ENCODE peak calls at places on chromosomes 11 and 22, in six cellular contexts. V, F, I, H, L and M are unnamed samples.

GRCh38 chr11:71095294-71095850 is 157.0 kb downstream of the SHANK2 start:
- DNase-seq in F (no peak), H (no peak), L (no peak), I (no peak), V (no peak), M (no peak)

GRCh38 chr11:122778148-122778547 is 60.2 kb upstream of the CRTAM start:
- DNase-seq in I (no peak), V (peak), L (no peak), F (no peak), H (no peak), M (no peak)

GRCh38 chr11:11022126-11022730 is 164.4 kb upstream of the ZBED5 start:
- DNase-seq in I (peak), L (no peak), F (no peak), V (peak), H (peak), M (peak)

GRCh38 chr11:70494559-70495350 is 96.4 kb downstream of the CTTN start:
- DNase-seq in L (no peak), H (no peak), I (no peak), F (no peak), V (no peak), M (no peak)

GRCh38 chr11:64718084-64718779 is 4.8 kb downstream of the NRXN2 start:
- DNase-seq in F (no peak), V (no peak), I (no peak), H (no peak), L (no peak), M (no peak)

GRCh38 chr11:129894281-129895125 is 875 bp downstream of the NFRKB start:
- DNase-seq in L (no peak), V (no peak), H (peak), I (peak), F (no peak), M (no peak)

GRCh38 chr22:35275580-35275979 is 18.3 kb downstream of the HMGXB4 start:
- DNase-seq in L (no peak), I (peak), V (peak), H (no peak), F (no peak), M (no peak)

GRCh38 chr11:56841210-56841810 is 92.8 kb upstream of the OR9G4 start:
- DNase-seq in L (no peak), I (peak), F (peak), H (peak), V (peak), M (peak)

GRCh38 chr11:111417011-111417765 is 38.1 kb upstream of the POU2AF1 start:
- DNase-seq in L (no peak), H (no peak), F (no peak), I (no peak), V (peak), M (no peak)

GRCh38 chr11:83310718-83311117 is 24.6 kb upstream of the CCDC90B start:
- DNase-seq in F (no peak), H (no peak), L (no peak), I (no peak), V (no peak), M (no peak)

GRCh38 chr11:65793144-65793581 is 6.3 kb downstream of the OVOL1 start:
- DNase-seq in F (no peak), V (no peak), L (no peak), H (no peak), I (no peak), M (no peak)

GRCh38 chr11:83493918-83494317 is 207.8 kb upstream of the CCDC90B start:
- DNase-seq in F (no peak), I (no peak), H (no peak), V (no peak), L (no peak), M (no peak)

GRCh38 chr11:67283490-67283963 is 5.6 kb upstream of the ANKRD13D start:
- DNase-seq in L (no peak), V (no peak), I (no peak), F (no peak), H (no peak), M (no peak)

GRCh38 chr22:19815093-19815822 is 39.4 kb downstream of the GNB1L start:
- DNase-seq in F (no peak), V (peak), L (no peak), H (peak), I (no peak), M (no peak)

GRCh38 chr11:641806-642370 is 4.8 kb downstream of the DRD4 start:
- DNase-seq in I (no peak), F (no peak), H (no peak), V (no peak), L (no peak), M (no peak)

GRCh38 chr22:23220485-23221350 is 40.4 kb downstream of the BCR start:
- DNase-seq in L (no peak), I (peak), F (no peak), H (peak), V (peak), M (peak)

GRCh38 chr22:49136816-49137180 is 690.9 kb downstream of the BRD1 start:
- DNase-seq in F (no peak), L (no peak), H (no peak), V (no peak), I (no peak), M (no peak)

GRCh38 chr11:66218846-66219620 is 49.4 kb upstream of the RAB1B start:
- DNase-seq in V (no peak), H (no peak), L (no peak), I (no peak), F (no peak), M (no peak)

GRCh38 chr22:24105018-24105360 is 76.3 kb upstream of the SUSD2 start:
- DNase-seq in I (peak), F (peak), V (peak), H (peak), L (no peak), M (no peak)

GRCh38 chr22:49869855-49870712 is 16.4 kb downstream of the ZBED4 start:
- DNase-seq in L (no peak), H (no peak), F (no peak), V (no peak), I (no peak), M (peak)

GRCh38 chr11:64804346-64805210 is 1.6 kb upstream of the MAP4K2 start:
- DNase-seq in F (no peak), V (no peak), I (peak), H (no peak), L (no peak), M (no peak)

GRCh38 chr22:38756631-38757463 is 1.0 kb upstream of the SUN2 start:
- DNase-seq in H (no peak), F (no peak), V (no peak), I (no peak), L (no peak), M (no peak)

GRCh38 chr11:64132388-64132771 is 33.5 kb downstream of the MACROD1 start:
- DNase-seq in I (no peak), H (no peak), V (no peak), F (no peak), L (no peak), M (no peak)

GRCh38 chr11:92932023-92932422 is 37.4 kb upstream of the MTNR1B start:
- DNase-seq in I (no peak), F (peak), V (peak), L (no peak), H (peak), M (no peak)

GRCh38 chr11:27178859-27179258 is 138.2 kb downstream of the BBOX1 start:
- DNase-seq in I (no peak), H (no peak), F (no peak), L (no peak), V (no peak), M (no peak)

GRCh38 chr11:30984827-30985226 is 384.7 kb downstream of the DCDC1 start:
- DNase-seq in I (no peak), F (peak), H (peak), V (peak), L (no peak), M (no peak)

GRCh38 chr11:80702264-80702663 is 1261.4 kb upstream of the TENM4 start:
- DNase-seq in F (no peak), L (no peak), V (peak), I (no peak), H (peak), M (no peak)

GRCh38 chr11:12845739-12846358 is 163.3 kb upstream of the RASSF10 start:
- DNase-seq in F (no peak), L (no peak), H (peak), V (peak), I (peak), M (no peak)

GRCh38 chr11:72812968-72813739 is 1.1 kb upstream of the ATG16L2 start:
- DNase-seq in L (peak), F (no peak), V (peak), I (peak), H (peak), M (peak)

GRCh38 chr11:123091541-123091940 is 29.6 kb upstream of the HSPA8 start:
- DNase-seq in L (no peak), I (no peak), V (no peak), F (no peak), H (no peak), M (no peak)

GRCh38 chr11:11842426-11843008 is 745 bp downstream of the USP47 start:
- DNase-seq in I (peak), F (peak), V (peak), L (peak), H (peak), M (peak)

GRCh38 chr11:92948116-92948515 is 21.3 kb upstream of the MTNR1B start:
- DNase-seq in V (no peak), I (no peak), H (no peak), L (no peak), F (no peak), M (no peak)

GRCh38 chr11:110621826-110622225 is 90.4 kb downstream of the ARHGAP20 start:
- DNase-seq in I (peak), V (peak), L (no peak), H (peak), F (no peak), M (no peak)

GRCh38 chr11:296976-297665 is 2.2 kb downstream of the IFITM5 start:
- DNase-seq in H (peak), F (no peak), L (no peak), I (no peak), V (peak), M (no peak)

GRCh38 chr11:69002743-69003231 is 10.3 kb downstream of the MRGPRF start:
- DNase-seq in L (no peak), F (no peak), I (peak), H (no peak), V (no peak), M (no peak)

GRCh38 chr11:121829159-121829643 is 286.8 kb downstream of the BLID start:
- DNase-seq in F (peak), V (peak), L (no peak), H (peak), I (peak), M (no peak)

GRCh38 chr11:74169736-74170458 is 905 bp downstream of the C2CD3 start:
- DNase-seq in I (no peak), F (no peak), L (no peak), H (no peak), V (no peak), M (no peak)

GRCh38 chr11:74162688-74163467 is 7.9 kb downstream of the C2CD3 start:
- DNase-seq in I (no peak), H (no peak), F (no peak), L (no peak), V (no peak), M (no peak)

GRCh38 chr11:74170694-74171629 is at the start of the genes C2CD3 and PPME1:
- DNase-seq in L (peak), V (peak), H (peak), I (peak), F (peak), M (peak)

GRCh38 chr11:74171630-74172465 is 759 bp downstream of the PPME1 start:
- DNase-seq in L (no peak), I (peak), H (peak), V (peak), F (no peak), M (no peak)

DNA sequence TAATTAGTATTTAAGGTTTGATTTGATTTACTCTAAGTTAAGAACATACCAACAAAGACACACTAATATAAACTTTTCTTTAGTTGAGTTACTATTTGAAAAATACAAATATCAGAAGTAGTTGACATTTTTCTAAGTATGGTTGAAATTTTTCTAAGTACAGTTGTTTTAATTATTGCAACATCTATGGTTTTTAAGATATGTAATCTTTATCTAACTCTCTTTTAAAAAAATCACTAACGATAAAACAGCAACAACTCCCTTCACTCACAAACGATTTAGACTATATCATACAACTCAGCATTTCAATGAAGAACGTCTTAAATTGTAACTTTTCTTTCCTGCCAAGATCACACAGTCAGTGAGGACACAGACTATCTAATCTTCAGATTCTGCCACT is 2.0 kb downstream of the C2CD3 start:
- DNase-seq in I (no peak), V (no peak), H (no peak), F (no peak), L (no peak), M (no peak)
- H3K4me3 ChIP-seq in I (no peak), V (no peak), H (no peak), F (no peak), L (no peak), M (no peak)

DNA sequence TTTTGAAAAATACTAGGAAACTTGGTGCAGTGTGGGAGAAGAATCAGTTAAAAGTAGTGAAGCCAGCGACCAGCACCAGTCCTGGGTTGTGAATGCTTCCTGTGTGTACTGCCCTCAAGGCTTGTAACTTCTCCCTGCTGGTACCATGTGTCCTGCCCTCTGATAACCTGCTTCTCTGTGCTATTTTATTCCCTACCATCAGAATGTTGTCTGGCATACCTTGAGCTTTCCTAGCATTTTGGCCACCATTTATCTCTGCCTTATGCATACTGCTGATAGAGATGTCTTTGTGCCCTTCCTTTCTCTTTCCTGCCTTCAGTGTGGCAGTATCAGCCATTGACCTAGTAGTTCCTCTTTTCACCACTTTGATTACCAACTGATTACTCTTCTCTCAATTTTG is 2.0 kb downstream of the GTF2H1 start:
- DNase-seq in V (no peak), H (no peak), F (no peak), L (no peak), I (no peak), M (no peak)
- H3K4me3 ChIP-seq in V (peak), H (peak), F (no peak), L (no peak), I (peak), M (no peak)

DNA sequence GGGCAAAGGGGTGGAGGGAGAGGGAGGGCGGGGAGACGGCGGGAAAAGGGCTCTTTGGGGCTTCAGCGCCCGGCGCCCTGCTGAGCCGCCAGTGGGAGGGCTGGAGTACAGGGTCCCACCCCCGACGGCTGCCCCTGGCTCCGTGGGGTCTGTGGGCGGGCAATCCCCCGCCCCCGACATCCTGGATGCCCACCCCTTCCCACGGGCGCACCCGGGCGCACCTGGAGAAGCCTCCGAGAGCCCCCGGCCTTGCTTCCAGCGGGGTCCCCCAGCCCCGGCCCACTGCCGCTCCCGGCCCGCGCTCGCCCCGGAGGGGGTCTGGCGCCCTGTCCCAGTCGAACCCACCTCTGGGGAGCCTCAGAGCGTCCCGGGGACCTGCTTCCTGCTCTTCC is 394 bp downstream of the CHRM4 start:
- DNase-seq in I (no peak), H (no peak), F (no peak), V (no peak), L (no peak), M (no peak)
- H3K4me3 ChIP-seq in I (peak), H (peak), F (peak), V (no peak), L (no peak), M (peak)

GRCh38 chr11:34262601-34263081 is 95.2 kb downstream of the ABTB2 start:
- DNase-seq in F (no peak), I (peak), H (no peak), V (no peak), L (no peak), M (no peak)

GRCh38 chr11:34266090-34266912 is 91.5 kb downstream of the ABTB2 start:
- DNase-seq in F (peak), V (peak), H (peak), I (peak), L (no peak), M (peak)

GRCh38 chr11:34263462-34264186 is 94.2 kb downstream of the ABTB2 start:
- DNase-seq in I (peak), H (peak), L (no peak), F (peak), V (peak), M (no peak)

GRCh38 chr11:34266987-34267386 is 90.8 kb downstream of the ABTB2 start:
- DNase-seq in I (peak), V (no peak), H (peak), F (no peak), L (no peak), M (no peak)

GRCh38 chr11:34264266-34265110 is 93.3 kb downstream of the ABTB2 start:
- DNase-seq in L (no peak), H (peak), F (no peak), I (no peak), V (no peak), M (no peak)
- H3K4me3 ChIP-seq in L (no peak), H (no peak), F (no peak), I (no peak), V (no peak), M (no peak)

DNA sequence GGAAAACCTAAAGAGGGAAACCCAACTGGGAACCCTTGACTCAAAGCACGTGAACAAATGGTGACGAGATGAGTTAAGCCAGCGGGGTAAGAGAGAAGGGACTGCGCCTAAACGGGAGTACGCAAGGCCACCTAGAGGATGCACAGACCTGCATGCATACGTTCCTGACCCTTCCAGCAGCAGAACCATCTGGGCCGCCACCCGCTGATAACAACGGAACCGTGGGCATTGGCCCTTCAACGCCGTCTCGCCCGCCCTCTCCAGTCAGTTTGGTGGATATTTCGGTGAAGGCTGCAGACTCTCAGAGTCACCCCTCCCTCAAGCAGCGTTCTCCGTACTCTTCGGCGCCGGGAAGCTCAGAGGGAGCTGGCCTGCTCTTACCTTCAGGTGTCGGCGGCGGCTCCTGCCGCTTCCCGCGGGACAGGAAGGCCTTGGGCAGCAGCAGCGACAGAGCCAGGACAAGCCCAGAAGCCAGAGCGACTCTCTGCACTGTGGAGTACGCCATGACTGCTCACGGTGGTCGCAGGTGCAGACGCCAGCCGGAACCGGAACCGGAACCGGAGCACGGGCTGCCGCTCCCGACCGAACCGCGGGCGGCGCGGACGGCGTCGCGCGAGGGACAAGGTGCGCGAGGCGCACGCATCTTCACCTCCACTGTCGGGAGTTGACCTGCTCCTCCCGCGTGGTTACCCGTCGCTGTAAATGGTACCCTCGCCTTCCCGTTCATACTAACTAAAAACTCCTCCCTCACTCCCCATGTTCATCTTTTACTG is at the start of gene RIC3:
- DNase-seq in L (peak), H (no peak), F (no peak), I (no peak), V (no peak), M (no peak)
- H3K4me3 ChIP-seq in L (peak), H (no peak), F (no peak), I (no peak), V (no peak), M (no peak)

GRCh38 chr11:117818036-117818858 is 6.3 kb downstream of the FXYD2 start:
- DNase-seq in F (no peak), H (no peak), L (no peak), V (no peak), I (no peak), M (no peak)

GRCh38 chr11:117817213-117818035 is 7.1 kb downstream of the FXYD2 start:
- DNase-seq in F (no peak), I (peak), L (peak), V (peak), H (peak), M (peak)

GRCh38 chr11:117815262-117815803 is 9.2 kb downstream of the FXYD2 start:
- DNase-seq in V (no peak), L (peak), H (no peak), I (no peak), F (no peak), M (no peak)

GRCh38 chr11:117816151-117816741 is 8.3 kb downstream of the FXYD2 start:
- DNase-seq in V (peak), I (peak), L (no peak), F (no peak), H (peak), M (no peak)

GRCh38 chr11:117816846-117817212 is 7.7 kb downstream of the FXYD2 start:
- DNase-seq in L (no peak), H (no peak), I (no peak), F (no peak), V (no peak), M (no peak)
- H3K4me3 ChIP-seq in L (no peak), H (no peak), I (no peak), F (no peak), V (no peak), M (no peak)